ENCODE peak calls at places on chromosomes 12 and 14, in six cellular contexts. One of them, this sample, is unnamed.

GRCh38 chr12:95790025-95790911 is at the start of gene NTN4:
- DNase-seq in stimulated activated CD8-positive, alpha-beta memory T cell treated with anti-CD3 and anti-CD28 coated beads, Interleukin-15, amount 100 ng/mL, for 24 hours: no peak
- DNase-seq in T-helper 22 cell: no peak
- DNase-seq in HT1080: no peak
- DNase-seq in pancreas: peak; percentile 85
- DNase-seq in WTC11: peak; percentile 58
- DNase-seq in this sample: peak; percentile 31

GRCh38 chr12:44117368-44117767 is 281.5 kb downstream of the TMEM117 start:
- DNase-seq in pancreas: no peak
- DNase-seq in HT1080: no peak
- DNase-seq in stimulated activated CD8-positive, alpha-beta memory T cell treated with anti-CD3 and anti-CD28 coated beads, Interleukin-15, amount 100 ng/mL, for 24 hours: no peak
- DNase-seq in T-helper 22 cell: no peak
- DNase-seq in WTC11: no peak
- DNase-seq in this sample: no peak

GRCh38 chr14:36988568-36988967 is 183.8 kb downstream of the SLC25A21 start:
- DNase-seq in HT1080: no peak
- DNase-seq in stimulated activated CD8-positive, alpha-beta memory T cell treated with anti-CD3 and anti-CD28 coated beads, Interleukin-15, amount 100 ng/mL, for 24 hours: no peak
- DNase-seq in WTC11: no peak
- DNase-seq in T-helper 22 cell: no peak
- DNase-seq in pancreas: no peak
- DNase-seq in this sample: no peak

GRCh38 chr14:81471062-81471461 is 62.6 kb downstream of the SEL1L start:
- DNase-seq in stimulated activated CD8-positive, alpha-beta memory T cell treated with anti-CD3 and anti-CD28 coated beads, Interleukin-15, amount 100 ng/mL, for 24 hours: no peak
- DNase-seq in pancreas: no peak
- DNase-seq in WTC11: no peak
- DNase-seq in T-helper 22 cell: no peak
- DNase-seq in HT1080: no peak
- DNase-seq in this sample: no peak

GRCh38 chr14:30553311-30553989 is 5.5 kb upstream of the G2E3 start:
- DNase-seq in T-helper 22 cell: no peak
- DNase-seq in stimulated activated CD8-positive, alpha-beta memory T cell treated with anti-CD3 and anti-CD28 coated beads, Interleukin-15, amount 100 ng/mL, for 24 hours: no peak
- DNase-seq in HT1080: peak; percentile 76
- DNase-seq in WTC11: no peak
- DNase-seq in pancreas: no peak
- DNase-seq in this sample: no peak

GRCh38 chr12:80142640-80143039 is 43.3 kb downstream of the OTOGL start:
- DNase-seq in pancreas: no peak
- DNase-seq in WTC11: no peak
- DNase-seq in T-helper 22 cell: no peak
- DNase-seq in stimulated activated CD8-positive, alpha-beta memory T cell treated with anti-CD3 and anti-CD28 coated beads, Interleukin-15, amount 100 ng/mL, for 24 hours: no peak
- DNase-seq in HT1080: peak; percentile 19
- DNase-seq in this sample: no peak

GRCh38 chr12:26750531-26751171 is 82.3 kb downstream of the ITPR2 start:
- DNase-seq in WTC11: no peak
- DNase-seq in HT1080: no peak
- DNase-seq in T-helper 22 cell: no peak
- DNase-seq in stimulated activated CD8-positive, alpha-beta memory T cell treated with anti-CD3 and anti-CD28 coated beads, Interleukin-15, amount 100 ng/mL, for 24 hours: no peak
- DNase-seq in pancreas: no peak
- DNase-seq in this sample: no peak

GRCh38 chr12:104285740-104286537 is 17.6 kb upstream of the EID3 start:
- DNase-seq in pancreas: no peak
- DNase-seq in WTC11: no peak
- DNase-seq in HT1080: no peak
- DNase-seq in stimulated activated CD8-positive, alpha-beta memory T cell treated with anti-CD3 and anti-CD28 coated beads, Interleukin-15, amount 100 ng/mL, for 24 hours: no peak
- DNase-seq in T-helper 22 cell: no peak
- DNase-seq in this sample: peak; percentile 23

GRCh38 chr12:10361622-10362021 is 28.2 kb downstream of the KLRK1 start:
- DNase-seq in stimulated activated CD8-positive, alpha-beta memory T cell treated with anti-CD3 and anti-CD28 coated beads, Interleukin-15, amount 100 ng/mL, for 24 hours: no peak
- DNase-seq in WTC11: no peak
- DNase-seq in HT1080: no peak
- DNase-seq in pancreas: no peak
- DNase-seq in T-helper 22 cell: no peak
- DNase-seq in this sample: no peak

GRCh38 chr12:76720068-76720467 is 43.8 kb upstream of the ZDHHC17 start:
- DNase-seq in HT1080: peak; percentile 68
- DNase-seq in WTC11: no peak
- DNase-seq in stimulated activated CD8-positive, alpha-beta memory T cell treated with anti-CD3 and anti-CD28 coated beads, Interleukin-15, amount 100 ng/mL, for 24 hours: no peak
- DNase-seq in pancreas: no peak
- DNase-seq in T-helper 22 cell: no peak
- DNase-seq in this sample: no peak

GRCh38 chr14:58533417-58533816 is 104.3 kb upstream of the DACT1 start:
- DNase-seq in T-helper 22 cell: no peak
- DNase-seq in pancreas: no peak
- DNase-seq in stimulated activated CD8-positive, alpha-beta memory T cell treated with anti-CD3 and anti-CD28 coated beads, Interleukin-15, amount 100 ng/mL, for 24 hours: no peak
- DNase-seq in WTC11: no peak
- DNase-seq in HT1080: no peak
- DNase-seq in this sample: no peak

GRCh38 chr14:64979336-64980074 is 7.2 kb upstream of the FNTB start:
- DNase-seq in HT1080: peak; percentile 74
- DNase-seq in pancreas: no peak
- DNase-seq in stimulated activated CD8-positive, alpha-beta memory T cell treated with anti-CD3 and anti-CD28 coated beads, Interleukin-15, amount 100 ng/mL, for 24 hours: no peak
- DNase-seq in WTC11: no peak
- DNase-seq in T-helper 22 cell: no peak
- DNase-seq in this sample: no peak

GRCh38 chr12:14836336-14837210 is 6.8 kb downstream of the ART4 start:
- DNase-seq in stimulated activated CD8-positive, alpha-beta memory T cell treated with anti-CD3 and anti-CD28 coated beads, Interleukin-15, amount 100 ng/mL, for 24 hours: no peak
- DNase-seq in HT1080: peak; percentile 84
- DNase-seq in pancreas: no peak
- DNase-seq in T-helper 22 cell: no peak
- DNase-seq in WTC11: no peak
- DNase-seq in this sample: no peak

GRCh38 chr14:58765375-58765774 is 127.6 kb downstream of the DACT1 start:
- DNase-seq in pancreas: no peak
- DNase-seq in WTC11: no peak
- DNase-seq in HT1080: no peak
- DNase-seq in stimulated activated CD8-positive, alpha-beta memory T cell treated with anti-CD3 and anti-CD28 coated beads, Interleukin-15, amount 100 ng/mL, for 24 hours: no peak
- DNase-seq in T-helper 22 cell: no peak
- DNase-seq in this sample: no peak

GRCh38 chr12:70398862-70399261 is 32.8 kb downstream of the KCNMB4 start:
- DNase-seq in T-helper 22 cell: no peak
- DNase-seq in pancreas: no peak
- DNase-seq in stimulated activated CD8-positive, alpha-beta memory T cell treated with anti-CD3 and anti-CD28 coated beads, Interleukin-15, amount 100 ng/mL, for 24 hours: no peak
- DNase-seq in HT1080: no peak
- DNase-seq in WTC11: no peak
- DNase-seq in this sample: no peak

GRCh38 chr12:52046859-52047258 is 4.4 kb upstream of the NR4A1 start:
- DNase-seq in WTC11: no peak
- DNase-seq in stimulated activated CD8-positive, alpha-beta memory T cell treated with anti-CD3 and anti-CD28 coated beads, Interleukin-15, amount 100 ng/mL, for 24 hours: no peak
- DNase-seq in pancreas: peak; percentile 25
- DNase-seq in T-helper 22 cell: no peak
- DNase-seq in HT1080: no peak
- DNase-seq in this sample: no peak

GRCh38 chr12:125583071-125583470 is 517.8 kb downstream of the AACS start:
- DNase-seq in stimulated activated CD8-positive, alpha-beta memory T cell treated with anti-CD3 and anti-CD28 coated beads, Interleukin-15, amount 100 ng/mL, for 24 hours: no peak
- DNase-seq in HT1080: no peak
- DNase-seq in WTC11: no peak
- DNase-seq in T-helper 22 cell: no peak
- DNase-seq in pancreas: no peak
- DNase-seq in this sample: no peak

GRCh38 chr12:117526756-117527479 is 165.5 kb upstream of the NOS1 start:
- DNase-seq in pancreas: no peak
- DNase-seq in WTC11: no peak
- DNase-seq in T-helper 22 cell: no peak
- DNase-seq in stimulated activated CD8-positive, alpha-beta memory T cell treated with anti-CD3 and anti-CD28 coated beads, Interleukin-15, amount 100 ng/mL, for 24 hours: no peak
- DNase-seq in HT1080: no peak
- DNase-seq in this sample: no peak

GRCh38 chr12:103773109-103773905 is 67.7 kb downstream of the NT5DC3 start:
- DNase-seq in stimulated activated CD8-positive, alpha-beta memory T cell treated with anti-CD3 and anti-CD28 coated beads, Interleukin-15, amount 100 ng/mL, for 24 hours: no peak
- DNase-seq in HT1080: no peak
- DNase-seq in T-helper 22 cell: no peak
- DNase-seq in pancreas: no peak
- DNase-seq in WTC11: no peak
- DNase-seq in this sample: no peak

GRCh38 chr14:53967606-53968005 is 11.0 kb upstream of the BMP4 start:
- DNase-seq in stimulated activated CD8-positive, alpha-beta memory T cell treated with anti-CD3 and anti-CD28 coated beads, Interleukin-15, amount 100 ng/mL, for 24 hours: no peak
- DNase-seq in pancreas: no peak
- DNase-seq in WTC11: no peak
- DNase-seq in T-helper 22 cell: no peak
- DNase-seq in HT1080: no peak
- DNase-seq in this sample: no peak

GRCh38 chr12:109578330-109578927 is 4.8 kb downstream of the MVK start:
- DNase-seq in pancreas: no peak
- DNase-seq in stimulated activated CD8-positive, alpha-beta memory T cell treated with anti-CD3 and anti-CD28 coated beads, Interleukin-15, amount 100 ng/mL, for 24 hours: no peak
- DNase-seq in T-helper 22 cell: no peak
- DNase-seq in HT1080: no peak
- DNase-seq in WTC11: no peak
- DNase-seq in this sample: no peak

GRCh38 chr14:24310666-24311604 is at the start of gene LTB4R:
- DNase-seq in T-helper 22 cell: peak; percentile 59
- DNase-seq in pancreas: peak; percentile 94
- DNase-seq in stimulated activated CD8-positive, alpha-beta memory T cell treated with anti-CD3 and anti-CD28 coated beads, Interleukin-15, amount 100 ng/mL, for 24 hours: no peak
- DNase-seq in HT1080: no peak
- DNase-seq in WTC11: peak; percentile 78
- DNase-seq in this sample: peak; percentile 66